ENCODE peak calls at places on chromosome 5, in four cellular contexts. W is GM12891, L is GM12878, U is K562. X is an unnamed sample.

GRCh38 chr5:18802336-18802735 is 1168.1 kb downstream of the TAF11L14 start:
- DNase-seq in W (no peak), U (no peak), L (no peak), X (no peak)

GRCh38 chr5:140235776-140236558 is 61.0 kb downstream of the CYSTM1 start:
- DNase-seq in W (no peak), L (no peak), U (no peak), X (peak)

GRCh38 chr5:131824631-131825030 is 27.8 kb upstream of the FNIP1 start:
- DNase-seq in U (no peak), W (no peak), L (no peak), X (no peak)

GRCh38 chr5:97534166-97534565 is 351.1 kb upstream of the RIOK2 start:
- DNase-seq in L (no peak), W (no peak), U (no peak), X (peak)

GRCh38 chr5:92687793-92688467 is 893.1 kb downstream of the NR2F1-AS1 start:
- DNase-seq in U (no peak), L (no peak), W (no peak), X (no peak)

GRCh38 chr5:137344723-137345322 is 154.3 kb downstream of the SPOCK1 start:
- DNase-seq in W (peak), U (peak), L (no peak), X (peak)

GRCh38 chr5:179054036-179054785 is 6.0 kb upstream of the ZNF354C start:
- DNase-seq in L (no peak), W (no peak), U (no peak), X (no peak)

GRCh38 chr5:179260324-179261070 is 84.8 kb downstream of the ADAMTS2 start:
- DNase-seq in U (no peak), L (no peak), W (no peak), X (no peak)

GRCh38 chr5:56493751-56494150 is 260.6 kb upstream of the ANKRD55 start:
- DNase-seq in L (no peak), W (no peak), U (no peak), X (no peak)

GRCh38 chr5:87138091-87138819 is 129.4 kb upstream of the RASA1 start:
- DNase-seq in W (no peak), U (no peak), L (no peak), X (no peak)

GRCh38 chr5:143161893-143162520 is 241.5 kb downstream of the NR3C1 start:
- DNase-seq in L (no peak), W (no peak), U (no peak), X (peak)

GRCh38 chr5:160926428-160926827 is 74.4 kb upstream of the ATP10B start:
- DNase-seq in L (no peak), U (no peak), W (no peak), X (peak)

GRCh38 chr5:171162602-171163001 is 146.4 kb upstream of the TLX3 start:
- DNase-seq in L (no peak), U (peak), W (no peak), X (no peak)

GRCh38 chr5:89211836-89212235 is 328.9 kb upstream of the MEF2C start:
- DNase-seq in U (no peak), W (no peak), L (no peak), X (no peak)

GRCh38 chr5:90590-91547 is 1.1 kb upstream of the PLEKHG4B start:
- DNase-seq in L (no peak), W (no peak), U (no peak), X (no peak)

GRCh38 chr5:54470191-54470590 is 14.7 kb downstream of the HSPB3 start:
- DNase-seq in L (no peak), U (no peak), W (no peak), X (no peak)

GRCh38 chr5:119353686-119354366 is 2.0 kb upstream of the TNFAIP8 start:
- DNase-seq in U (no peak), L (peak), W (no peak), X (no peak)

GRCh38 chr5:111681791-111682190 is 75.2 kb downstream of the NREP start:
- DNase-seq in U (no peak), W (no peak), L (no peak), X (no peak)

GRCh38 chr5:142325677-142326479 is 1.1 kb upstream of the SPRY4 start:
- DNase-seq in U (peak), W (peak), L (no peak), X (no peak)

GRCh38 chr5:118220491-118220890 is 767.9 kb downstream of the DTWD2 start:
- DNase-seq in W (no peak), U (no peak), L (no peak), X (no peak)

GRCh38 chr5:173833200-173833599 is 54.9 kb upstream of the CPEB4 start:
- DNase-seq in U (no peak), L (no peak), W (no peak), X (peak)

GRCh38 chr5:163529698-163530097 is 24.3 kb downstream of the MAT2B start:
- DNase-seq in W (no peak), U (no peak), L (no peak), X (no peak)

GRCh38 chr5:36688722-36689121 is 82.3 kb downstream of the SLC1A3 start:
- DNase-seq in L (no peak), W (no peak), U (peak), X (peak)

GRCh38 chr5:115320515-115320914 is 24.1 kb upstream of the CCDC112 start:
- DNase-seq in U (no peak), W (no peak), L (no peak), X (no peak)

GRCh38 chr5:156783092-156783491 is 67.0 kb upstream of the PPP1R2B start:
- DNase-seq in L (no peak), U (no peak), W (no peak), X (no peak)

GRCh38 chr5:127515693-127516440 is 1.6 kb upstream of the PRRC1 start:
- DNase-seq in W (no peak), L (no peak), U (no peak), X (no peak)

GRCh38 chr5:179596421-179596820 is 27.1 kb downstream of the HNRNPH1 start:
- DNase-seq in W (no peak), L (no peak), U (no peak), X (no peak)

GRCh38 chr5:95631991-95632675 is 12.2 kb downstream of the GPR150 start:
- DNase-seq in W (no peak), L (no peak), U (peak), X (no peak)
- TF ChIP-seq SPI1 in W (peak), L (no peak), U (no peak), X (no peak)

GRCh38 chr5:30040483-30041116 is 1152.9 kb upstream of the CDH6 start:
- DNase-seq in W (peak), L (no peak), U (peak), X (peak)
- TF ChIP-seq SPI1 in W (no peak), L (no peak), U (no peak), X (no peak)

GRCh38 chr5:116571568-116572321 is 2.9 kb downstream of the SEMA6A start:
- DNase-seq in W (no peak), U (no peak), L (no peak), X (no peak)
- TF ChIP-seq SPI1 in W (no peak), U (no peak), L (no peak), X (no peak)

GRCh38 chr5:102811962-102812361 is 56.9 kb downstream of the PAM start:
- DNase-seq in W (no peak), U (no peak), L (no peak), X (no peak)
- TF ChIP-seq SPI1 in W (no peak), U (no peak), L (no peak), X (no peak)

DNA sequence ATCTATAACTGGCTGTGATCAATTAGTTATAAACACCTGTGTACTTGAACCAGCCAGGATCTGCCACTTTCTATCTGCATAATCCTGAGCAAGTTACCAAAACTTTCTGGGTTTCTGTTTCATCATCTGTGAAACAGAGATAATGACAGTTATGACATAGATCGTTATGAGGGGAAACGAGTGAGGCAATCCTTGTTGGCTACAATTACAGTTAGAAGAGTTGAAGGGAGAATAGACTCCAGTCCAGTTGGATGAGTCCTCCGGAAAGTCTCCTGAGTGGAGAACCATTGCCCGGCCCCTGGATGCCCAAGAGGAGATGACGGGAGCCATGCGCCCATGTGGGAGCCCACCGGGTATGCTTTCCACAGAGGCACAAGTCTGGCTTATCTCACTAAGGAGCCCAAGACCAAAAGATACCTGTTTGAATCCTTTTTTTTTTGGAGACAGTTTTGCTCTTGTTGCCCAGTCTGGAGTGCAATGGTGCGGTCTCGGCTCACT is 4.5 kb downstream of the PDE6A start:
- DNase-seq in U (no peak), L (no peak), W (no peak), X (peak)
- TF ChIP-seq SPI1 in U (no peak), L (no peak), W (no peak), X (peak)

DNA sequence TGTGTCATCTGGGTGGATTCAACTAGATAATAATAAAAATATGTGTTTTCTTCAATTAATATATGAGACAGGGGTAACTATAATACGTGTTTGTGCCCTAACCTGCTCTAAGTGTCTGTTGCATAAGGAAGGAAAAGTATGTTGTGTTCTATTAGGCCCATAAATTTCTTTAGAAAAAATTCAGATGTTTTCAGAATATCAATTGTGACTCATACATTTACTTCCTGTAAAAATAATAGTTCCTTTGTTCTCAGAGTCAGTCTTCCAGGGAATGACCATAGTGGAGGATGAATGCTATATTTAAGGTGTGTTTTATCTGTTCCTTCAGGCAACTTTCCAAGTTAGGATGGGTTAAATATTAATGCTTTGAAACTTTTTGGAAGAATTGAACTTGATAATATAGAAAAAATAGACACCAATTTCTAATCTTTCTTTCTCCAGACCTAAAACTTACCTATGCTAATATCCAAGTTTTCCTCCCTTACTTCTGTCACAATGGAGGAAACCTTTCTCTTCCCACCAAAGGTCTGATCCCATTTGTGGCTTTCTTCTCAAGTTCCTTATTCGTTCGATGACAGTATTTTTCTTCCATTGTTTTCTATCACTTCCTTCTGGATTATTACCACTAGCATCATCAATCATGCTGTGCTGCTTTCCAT is 49.9 kb downstream of the ISL1 start:
- DNase-seq in L (no peak), W (no peak), U (no peak), X (no peak)
- TF ChIP-seq SPI1 in L (no peak), W (no peak), U (no peak), X (no peak)

GRCh38 chr5:134129411-134130238 is 15.1 kb downstream of the TCF7 start:
- DNase-seq in L (no peak), U (no peak), W (no peak), X (no peak)
- TF ChIP-seq SPI1 in L (no peak), U (no peak), W (no peak), X (no peak)

GRCh38 chr5:83720805-83721431 is at the start of gene HAPLN1:
- DNase-seq in W (no peak), L (no peak), U (no peak), X (no peak)

GRCh38 chr5:83724001-83724400 is 3.3 kb upstream of the HAPLN1 start:
- DNase-seq in L (no peak), U (no peak), W (no peak), X (no peak)

GRCh38 chr5:83718936-83719495 is 1.6 kb downstream of the HAPLN1 start:
- DNase-seq in L (no peak), U (no peak), W (no peak), X (no peak)

GRCh38 chr5:83724915-83725314 is 4.3 kb upstream of the HAPLN1 start:
- DNase-seq in W (no peak), L (no peak), U (no peak), X (no peak)

DNA sequence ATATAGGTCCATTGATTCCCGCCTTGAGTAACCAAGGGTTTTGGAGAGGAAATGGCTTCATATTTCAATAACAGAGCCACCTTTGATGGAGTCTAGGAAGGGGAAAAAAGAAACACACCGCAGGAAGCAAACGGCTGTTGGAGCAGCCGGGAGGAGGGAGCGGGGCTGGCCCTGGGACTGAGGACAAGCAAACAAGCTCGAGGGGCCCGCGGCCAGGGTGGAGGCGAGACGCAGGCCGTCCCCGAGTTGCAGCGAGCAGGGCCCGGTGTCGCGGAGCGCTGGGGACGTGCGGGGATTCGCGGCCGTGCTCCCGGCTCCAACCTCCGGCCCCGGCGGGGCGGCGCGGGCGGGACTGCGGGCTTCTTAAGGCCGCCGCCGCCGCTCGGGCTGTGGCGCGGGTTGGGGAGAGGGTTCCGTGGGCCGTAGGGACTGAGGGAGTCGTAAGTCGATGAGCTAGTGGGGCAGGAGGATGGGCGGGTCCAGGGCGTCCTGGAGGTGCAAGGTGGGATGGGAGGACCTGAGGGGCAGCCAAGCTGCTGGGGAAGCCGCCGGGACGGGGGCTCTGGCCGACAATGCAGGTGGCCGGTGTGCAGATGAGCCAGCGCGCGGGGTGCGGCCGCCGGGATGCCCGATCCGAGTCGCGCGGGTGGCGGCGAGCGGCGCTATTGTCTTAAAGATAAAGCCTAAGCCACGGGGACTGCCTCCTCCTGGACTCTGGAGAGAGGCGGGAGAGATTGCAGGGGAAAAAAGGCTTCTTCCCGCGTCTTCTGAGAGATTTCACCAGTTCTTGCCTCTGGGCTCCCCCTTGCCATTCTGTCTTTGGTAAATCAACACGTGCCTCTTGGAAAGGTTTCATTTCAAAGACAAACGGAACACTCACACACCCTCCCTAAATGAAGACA is 1.5 kb upstream of the HAPLN1 start:
- DNase-seq in U (no peak), W (peak), L (no peak), X (no peak)
- TF ChIP-seq SPI1 in U (no peak), W (no peak), L (no peak), X (no peak)

DNA sequence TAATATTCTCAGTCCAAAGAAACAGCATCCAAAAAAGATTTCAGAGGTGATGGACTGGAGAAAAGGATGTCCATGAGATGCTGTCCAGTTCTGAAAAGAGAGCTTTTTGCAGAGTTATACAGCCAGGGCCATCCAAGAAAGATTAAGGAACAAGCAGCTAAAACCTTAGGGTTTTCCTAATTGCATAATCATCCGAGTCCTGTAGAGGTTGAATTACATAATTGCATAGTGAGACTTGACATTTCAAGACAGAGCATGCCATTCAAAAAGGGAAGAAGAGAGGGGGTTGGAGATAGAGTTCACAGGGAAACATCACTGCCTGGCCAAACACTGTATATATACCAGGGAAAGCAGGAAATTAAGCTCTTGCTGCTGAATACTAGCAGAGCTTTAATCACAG is 1729.2 kb upstream of the WWC1 start:
- DNase-seq in U (no peak), W (no peak), L (no peak), X (peak)
- TF ChIP-seq SPI1 in U (no peak), W (no peak), L (no peak), X (no peak)

GRCh38 chr5:104189031-104189430 is 626.4 kb upstream of the NUDT12 start:
- DNase-seq in U (no peak), L (no peak), W (no peak), X (no peak)
- TF ChIP-seq SPI1 in U (no peak), L (no peak), W (no peak), X (no peak)